ENCODE peak calls at places on chromosomes 12 and 14, in ten cellular contexts. C is heart left ventricle, K is IMR-90, S is A549, T is body of pancreas, J is transverse colon, D is K562, N is uterus, Q is H1, E is NB4. X is an unnamed sample.

GRCh38 chr12:131553409-131553808 is 157.5 kb upstream of the SFSWAP start:
- DNase-seq in C (no peak), K (no peak), S (no peak), T (no peak), J (no peak), D (no peak), N (no peak), Q (no peak), E (no peak), X (no peak)

GRCh38 chr12:131353826-131354225 is 357.1 kb upstream of the SFSWAP start:
- DNase-seq in C (no peak), K (no peak), S (no peak), T (no peak), J (no peak), D (no peak), N (no peak), Q (no peak), E (no peak), X (no peak)

GRCh38 chr14:21205678-21206581 is 50.1 kb upstream of the OR5AU1 start:
- DNase-seq in C (no peak), K (no peak), S (no peak), T (no peak), J (no peak), D (no peak), N (no peak), Q (no peak), E (no peak), X (no peak)

GRCh38 chr12:100959481-100959880 is 164.9 kb downstream of the ANO4 start:
- DNase-seq in C (no peak), K (peak), S (no peak), T (peak), J (no peak), D (no peak), N (no peak), Q (no peak), E (peak), X (no peak)

GRCh38 chr12:26052652-26053051 is 72.2 kb downstream of the BHLHE41 start:
- DNase-seq in C (no peak), K (no peak), S (no peak), T (no peak), J (no peak), D (no peak), N (no peak), Q (no peak), E (no peak), X (no peak)

GRCh38 chr12:124487065-124487833 is 80.2 kb downstream of the NCOR2 start:
- DNase-seq in C (peak), K (no peak), S (no peak), T (no peak), J (no peak), D (peak), N (no peak), Q (no peak), E (peak), X (no peak)

GRCh38 chr12:12004524-12004923 is 66.2 kb upstream of the BCL2L14 start:
- DNase-seq in C (no peak), K (no peak), S (no peak), T (no peak), J (no peak), D (no peak), N (no peak), Q (no peak), E (no peak), X (no peak)

GRCh38 chr12:64796205-64796845 is 28.1 kb upstream of the TBC1D30 start:
- DNase-seq in C (no peak), K (peak), S (peak), T (peak), J (peak), D (peak), N (peak), Q (no peak), E (peak), X (peak)

GRCh38 chr12:122028165-122028591 is 6.5 kb downstream of the BCL7A start:
- DNase-seq in C (no peak), K (no peak), S (no peak), T (no peak), J (no peak), D (no peak), N (no peak), Q (no peak), E (no peak), X (no peak)

GRCh38 chr12:111320233-111321050 is 48.5 kb downstream of the PHETA1 start:
- DNase-seq in C (no peak), K (no peak), S (no peak), T (no peak), J (no peak), D (no peak), N (no peak), Q (no peak), E (no peak), X (no peak)

GRCh38 chr14:64440494-64440893 is 24.8 kb upstream of the AKAP5 start:
- DNase-seq in C (no peak), K (peak), S (no peak), T (no peak), J (no peak), D (no peak), N (no peak), Q (no peak), E (no peak), X (peak)

GRCh38 chr14:97777622-97778021 is 980.4 kb downstream of the VRK1 start:
- DNase-seq in C (no peak), K (no peak), S (no peak), T (no peak), J (no peak), D (no peak), N (no peak), Q (no peak), E (no peak), X (no peak)

GRCh38 chr14:61549425-61549824 is 145.9 kb upstream of the HIF1A start:
- DNase-seq in C (no peak), K (peak), S (peak), T (no peak), J (no peak), D (no peak), N (no peak), Q (no peak), E (no peak), X (no peak)

GRCh38 chr14:51479584-51480305 is 172.0 kb upstream of the FRMD6 start:
- DNase-seq in C (no peak), K (peak), S (no peak), T (peak), J (no peak), D (no peak), N (peak), Q (no peak), E (no peak), X (no peak)

GRCh38 chr14:99602054-99602787 is 1.8 kb downstream of the CCDC85C start:
- DNase-seq in C (no peak), K (peak), S (peak), T (peak), J (peak), D (no peak), N (no peak), Q (no peak), E (peak), X (no peak)

GRCh38 chr14:45526715-45527549 is 273.9 kb upstream of the MIS18BP1 start:
- DNase-seq in C (no peak), K (no peak), S (peak), T (peak), J (no peak), D (no peak), N (no peak), Q (peak), E (peak), X (no peak)

GRCh38 chr14:28142400-28143015 is 624.1 kb upstream of the FOXG1 start:
- DNase-seq in C (no peak), K (no peak), S (peak), T (no peak), J (no peak), D (no peak), N (no peak), Q (no peak), E (peak), X (no peak)

GRCh38 chr14:31950760-31951637 is 126.1 kb upstream of the ARHGAP5 start:
- DNase-seq in C (peak), K (peak), S (peak), T (peak), J (peak), D (peak), N (peak), Q (peak), E (no peak), X (peak)

GRCh38 chr12:129961111-129961510 is 57.3 kb upstream of the TMEM132D start:
- DNase-seq in C (no peak), K (no peak), S (peak), T (no peak), J (no peak), D (no peak), N (no peak), Q (no peak), E (no peak), X (no peak)

GRCh38 chr12:53190108-53190729 is 9.5 kb upstream of the CSAD start:
- DNase-seq in C (peak), K (peak), S (peak), T (peak), J (peak), D (peak), N (peak), Q (peak), E (peak), X (no peak)

GRCh38 chr14:88562532-88562830 is 356 bp upstream of the ZC3H14 start:
- DNase-seq in C (no peak), K (no peak), S (no peak), T (no peak), J (no peak), D (no peak), N (no peak), Q (no peak), E (no peak), X (no peak)
- TF ChIP-seq CTCF in C (no peak), K (no peak), S (peak), T (no peak), J (no peak), D (no peak), N (no peak), Q (no peak), E (no peak), X (no peak)

GRCh38 chr12:9346866-9347327 is 138.7 kb upstream of the PZP start:
- DNase-seq in C (no peak), K (no peak), S (no peak), T (no peak), J (no peak), D (no peak), N (no peak), Q (no peak), E (no peak), X (no peak)
- H3K4me3 ChIP-seq in C (no peak), K (no peak), S (no peak), T (no peak), J (no peak), D (no peak), N (no peak), Q (no peak), E (no peak), X (no peak)

GRCh38 chr12:92987846-92988621 is 58.9 kb upstream of the EEA1 start:
- DNase-seq in C (no peak), K (no peak), S (no peak), T (peak), J (peak), D (no peak), N (no peak), Q (peak), E (peak), X (no peak)
- TF ChIP-seq POLR2A in C (no peak), K (no peak), S (no peak), T (no peak), J (no peak), D (no peak), N (no peak), Q (no peak), E (no peak), X (no peak)

GRCh38 chr12:80901661-80902060 is 36.1 kb downstream of the LIN7A start:
- DNase-seq in C (no peak), K (no peak), S (no peak), T (no peak), J (no peak), D (no peak), N (no peak), Q (no peak), E (no peak), X (no peak)
- TF ChIP-seq CTCF in C (no peak), K (no peak), S (no peak), T (no peak), J (no peak), D (no peak), N (no peak), Q (no peak), E (no peak), X (no peak)

DNA sequence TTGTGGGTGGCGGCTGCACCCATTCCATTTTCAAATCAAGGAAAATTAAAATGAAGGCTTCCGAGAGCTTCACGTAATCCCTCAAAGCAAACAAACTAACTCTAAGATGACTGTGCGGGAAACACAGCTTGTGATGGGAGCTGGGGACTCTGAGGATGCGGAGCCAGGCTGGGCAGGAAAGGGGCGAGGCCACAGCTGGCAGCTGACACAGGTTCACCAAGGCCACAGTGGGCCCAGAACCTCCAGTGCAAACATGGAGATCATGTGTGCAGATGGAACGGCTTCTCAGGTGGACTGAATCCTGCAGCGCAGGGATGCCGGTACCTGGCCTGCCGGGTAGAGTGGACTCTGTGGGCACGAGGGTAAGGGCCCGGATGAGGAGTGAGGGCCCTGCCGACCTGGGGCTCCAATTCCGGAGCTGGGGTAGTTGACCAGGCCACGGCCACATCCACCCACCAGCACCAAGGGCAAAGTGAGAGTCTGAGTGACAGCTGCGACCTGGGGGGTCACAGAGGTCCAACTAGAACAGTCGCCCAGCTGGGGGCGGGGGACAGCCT is 19.2 kb upstream of the BTBD6 start:
- DNase-seq in C (peak), K (no peak), S (no peak), T (no peak), J (no peak), D (no peak), N (no peak), Q (no peak), E (no peak), X (no peak)
- H3K4me3 ChIP-seq in C (no peak), K (no peak), S (no peak), T (no peak), J (no peak), D (no peak), N (no peak), Q (no peak), E (no peak), X (no peak)

DNA sequence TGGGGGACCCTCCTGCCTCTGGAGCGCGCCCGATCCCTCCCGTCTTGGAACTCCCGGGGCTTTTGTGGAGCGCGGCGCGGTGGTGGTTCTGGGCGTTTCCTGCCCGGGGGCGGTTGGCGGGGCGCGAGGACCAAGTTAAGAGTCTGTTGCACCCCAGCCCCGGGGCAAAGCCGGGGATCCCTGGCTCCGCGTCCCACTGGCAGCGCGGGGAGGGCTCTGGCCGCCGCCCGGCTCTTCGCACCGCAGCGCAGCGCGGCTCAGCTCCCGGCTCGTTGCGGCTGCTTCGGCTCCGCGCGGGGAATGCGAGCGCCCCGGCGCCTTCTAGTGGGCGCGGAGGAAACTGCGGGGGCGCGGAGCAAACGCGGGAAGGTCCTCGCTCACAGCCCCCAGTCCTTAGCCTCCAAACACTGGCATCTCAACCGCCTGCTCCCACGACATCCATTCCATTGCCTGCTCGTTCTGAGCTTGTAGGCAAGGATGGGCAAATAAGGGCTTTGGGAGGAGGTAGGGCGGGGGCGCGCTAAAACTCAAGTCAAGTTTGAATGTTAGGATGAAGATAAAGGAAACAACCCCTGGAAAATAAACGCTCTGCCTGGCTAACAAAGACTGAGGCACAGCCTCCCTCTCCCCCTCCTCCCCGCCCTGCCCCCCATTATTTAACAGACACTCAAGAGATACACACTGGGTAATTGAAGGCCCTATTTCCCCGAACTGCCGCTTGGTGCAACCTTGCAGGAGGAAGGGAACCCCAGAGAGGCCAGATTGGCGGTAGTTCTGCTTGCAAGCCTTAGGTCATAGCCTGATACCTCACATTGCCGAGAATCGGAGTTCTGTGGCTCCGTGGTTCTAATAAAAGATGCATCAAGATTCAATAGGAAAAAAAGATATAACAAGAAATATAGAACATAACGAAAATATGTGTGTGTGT is at the start of gene B4GALNT1:
- DNase-seq in C (peak), K (peak), S (peak), T (peak), J (peak), D (peak), N (peak), Q (no peak), E (peak), X (peak)
- TF ChIP-seq POLR2A in C (no peak), K (no peak), S (peak), T (no peak), J (no peak), D (peak), N (no peak), Q (no peak), E (no peak), X (no peak)

DNA sequence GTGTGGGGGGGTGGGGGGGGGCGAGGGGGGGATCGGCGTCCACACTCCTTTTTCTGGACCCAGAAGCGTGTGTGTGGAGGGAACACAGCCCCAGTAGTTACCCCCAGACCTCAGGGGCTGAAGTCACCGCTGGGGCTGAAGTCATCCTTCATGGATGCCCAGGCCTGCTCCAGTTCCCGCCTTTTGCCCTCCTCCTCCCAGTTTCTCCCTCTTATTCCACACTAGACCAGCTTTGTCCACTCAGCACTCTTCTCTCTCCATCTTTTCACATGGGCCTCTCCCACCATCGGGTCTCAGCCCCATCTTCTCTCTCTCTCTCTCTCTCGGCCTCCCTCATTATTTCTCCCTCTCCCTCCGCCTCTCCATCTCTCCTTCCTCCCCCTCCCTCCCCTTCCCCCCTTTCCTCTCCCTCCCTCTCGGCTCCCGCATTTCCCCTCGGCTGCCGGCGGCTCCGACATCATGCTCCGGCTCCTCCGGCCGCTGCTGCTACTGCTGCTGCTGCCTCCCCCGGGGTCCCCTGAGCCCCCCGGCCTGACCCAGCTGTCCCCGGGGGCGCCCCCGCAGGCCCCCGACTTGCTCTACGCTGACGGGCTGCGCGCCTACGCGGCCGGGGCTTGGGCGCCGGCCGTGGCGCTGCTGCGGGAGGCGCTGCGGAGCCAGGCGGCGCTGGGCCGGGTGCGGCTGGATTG is at the start of gene P3H3:
- DNase-seq in C (no peak), K (peak), S (peak), T (no peak), J (no peak), D (peak), N (peak), Q (peak), E (peak), X (no peak)
- TF ChIP-seq CTCF in C (peak), K (peak), S (peak), T (no peak), J (peak), D (no peak), N (peak), Q (no peak), E (no peak), X (no peak)